ENCODE peak calls at places on chromosome 16, in five cellular contexts. One of them, this sample, is unnamed.
A peak's percentile ranks its signal among the peaks of the same experiment; 100 is the strongest.

GRCh38 chr16:58409316-58409973 is 17.2 kb downstream of the GINS3 start:
- DNase-seq in CD4-positive, alpha-beta T cell: no peak
- DNase-seq in stimulated activated CD8-positive, alpha-beta memory T cell treated with anti-CD3 and anti-CD28 coated beads, Interleukin-12 subunit alpha, Interleukin-12 subunit beta, amount 100 ng/mL, for 4 hours: no peak
- DNase-seq in retina: peak; percentile 61
- DNase-seq in body of pancreas: no peak
- DNase-seq in this sample: peak; percentile 74

GRCh38 chr16:64280317-64280716 is 841.5 kb downstream of the CDH11 start:
- DNase-seq in CD4-positive, alpha-beta T cell: no peak
- DNase-seq in stimulated activated CD8-positive, alpha-beta memory T cell treated with anti-CD3 and anti-CD28 coated beads, Interleukin-12 subunit alpha, Interleukin-12 subunit beta, amount 100 ng/mL, for 4 hours: no peak
- DNase-seq in retina: no peak
- DNase-seq in body of pancreas: no peak
- DNase-seq in this sample: no peak

GRCh38 chr16:27690604-27691003 is 140.7 kb downstream of the KATNIP start:
- DNase-seq in CD4-positive, alpha-beta T cell: no peak
- DNase-seq in stimulated activated CD8-positive, alpha-beta memory T cell treated with anti-CD3 and anti-CD28 coated beads, Interleukin-12 subunit alpha, Interleukin-12 subunit beta, amount 100 ng/mL, for 4 hours: no peak
- DNase-seq in retina: no peak
- DNase-seq in body of pancreas: peak; percentile 15
- DNase-seq in this sample: no peak

GRCh38 chr16:70770968-70771552 is 29.9 kb downstream of the VAC14 start:
- DNase-seq in CD4-positive, alpha-beta T cell: peak; percentile 63
- DNase-seq in stimulated activated CD8-positive, alpha-beta memory T cell treated with anti-CD3 and anti-CD28 coated beads, Interleukin-12 subunit alpha, Interleukin-12 subunit beta, amount 100 ng/mL, for 4 hours: peak; percentile 11
- DNase-seq in retina: peak; percentile 83
- DNase-seq in body of pancreas: peak; percentile 64
- DNase-seq in this sample: peak; percentile 55

GRCh38 chr16:25689137-25689836 is 2.5 kb upstream of the HS3ST4 start:
- DNase-seq in CD4-positive, alpha-beta T cell: no peak
- DNase-seq in stimulated activated CD8-positive, alpha-beta memory T cell treated with anti-CD3 and anti-CD28 coated beads, Interleukin-12 subunit alpha, Interleukin-12 subunit beta, amount 100 ng/mL, for 4 hours: no peak
- DNase-seq in retina: no peak
- DNase-seq in body of pancreas: no peak
- DNase-seq in this sample: peak; percentile 47

GRCh38 chr16:55915116-55915827 is 40.1 kb upstream of the CES5A start:
- DNase-seq in CD4-positive, alpha-beta T cell: no peak
- DNase-seq in stimulated activated CD8-positive, alpha-beta memory T cell treated with anti-CD3 and anti-CD28 coated beads, Interleukin-12 subunit alpha, Interleukin-12 subunit beta, amount 100 ng/mL, for 4 hours: no peak
- DNase-seq in retina: no peak
- DNase-seq in body of pancreas: no peak
- DNase-seq in this sample: no peak

GRCh38 chr16:29852654-29853053 is 10.4 kb downstream of the CDIPT start:
- DNase-seq in CD4-positive, alpha-beta T cell: no peak
- DNase-seq in stimulated activated CD8-positive, alpha-beta memory T cell treated with anti-CD3 and anti-CD28 coated beads, Interleukin-12 subunit alpha, Interleukin-12 subunit beta, amount 100 ng/mL, for 4 hours: no peak
- DNase-seq in retina: no peak
- DNase-seq in body of pancreas: no peak
- DNase-seq in this sample: no peak

GRCh38 chr16:66204761-66205160 is 161.7 kb upstream of the CDH5 start:
- DNase-seq in CD4-positive, alpha-beta T cell: no peak
- DNase-seq in stimulated activated CD8-positive, alpha-beta memory T cell treated with anti-CD3 and anti-CD28 coated beads, Interleukin-12 subunit alpha, Interleukin-12 subunit beta, amount 100 ng/mL, for 4 hours: no peak
- DNase-seq in retina: no peak
- DNase-seq in body of pancreas: no peak
- DNase-seq in this sample: no peak

GRCh38 chr16:20410153-20410723 is 904 bp downstream of the ACSM5 start:
- DNase-seq in CD4-positive, alpha-beta T cell: no peak
- DNase-seq in stimulated activated CD8-positive, alpha-beta memory T cell treated with anti-CD3 and anti-CD28 coated beads, Interleukin-12 subunit alpha, Interleukin-12 subunit beta, amount 100 ng/mL, for 4 hours: no peak
- DNase-seq in retina: no peak
- DNase-seq in body of pancreas: no peak
- DNase-seq in this sample: no peak